ENCODE peak calls at places on chromosomes 6 and 20, in ten cellular contexts. One of them, this sample, is unnamed.

GRCh38 chr20:9609892-9610502 is 95.6 kb downstream of the LAMP5 start:
- DNase-seq in NCI-H2029: peak; percentile 39
- DNase-seq in effector memory CD4-positive, alpha-beta T cell: no peak
- DNase-seq in GM04504: peak; percentile 42
- DNase-seq in SJCRH30: peak; percentile 23
- DNase-seq in HEK293T: peak; percentile 42
- DNase-seq in stimulated activated CD8-positive, alpha-beta memory T cell treated with anti-CD3 and anti-CD28 coated beads, Interleukin-12 subunit alpha, Interleukin-12 subunit beta, amount 100 ng/mL, for 1 hour: peak; percentile 2
- DNase-seq in activated T-cell treated with anti-CD3 and anti-CD28 coated beads for 1 hour: peak; percentile 1
- DNase-seq in GF-D8: no peak
- DNase-seq in brain pericyte: peak; percentile 26
- DNase-seq in this sample: no peak

GRCh38 chr6:159728552-159728951 is 1.2 kb downstream of the WTAP start:
- DNase-seq in GF-D8: no peak
- DNase-seq in NCI-H2029: no peak
- DNase-seq in SJCRH30: no peak
- DNase-seq in brain pericyte: no peak
- DNase-seq in HEK293T: no peak
- DNase-seq in stimulated activated CD8-positive, alpha-beta memory T cell treated with anti-CD3 and anti-CD28 coated beads, Interleukin-12 subunit alpha, Interleukin-12 subunit beta, amount 100 ng/mL, for 1 hour: no peak
- DNase-seq in GM04504: no peak
- DNase-seq in effector memory CD4-positive, alpha-beta T cell: no peak
- DNase-seq in activated T-cell treated with anti-CD3 and anti-CD28 coated beads for 1 hour: no peak
- DNase-seq in this sample: no peak

GRCh38 chr20:43691928-43692524 is 25.1 kb downstream of the MYBL2 start:
- DNase-seq in GM04504: peak; percentile 9
- DNase-seq in brain pericyte: no peak
- DNase-seq in activated T-cell treated with anti-CD3 and anti-CD28 coated beads for 1 hour: peak; percentile 33
- DNase-seq in HEK293T: peak; percentile 56
- DNase-seq in SJCRH30: peak; percentile 78
- DNase-seq in GF-D8: no peak
- DNase-seq in effector memory CD4-positive, alpha-beta T cell: no peak
- DNase-seq in NCI-H2029: no peak
- DNase-seq in stimulated activated CD8-positive, alpha-beta memory T cell treated with anti-CD3 and anti-CD28 coated beads, Interleukin-12 subunit alpha, Interleukin-12 subunit beta, amount 100 ng/mL, for 1 hour: peak; percentile 37
- DNase-seq in this sample: no peak

GRCh38 chr20:48489046-48489463 is 338.7 kb downstream of the PREX1 start:
- DNase-seq in GM04504: no peak
- DNase-seq in GF-D8: no peak
- DNase-seq in NCI-H2029: no peak
- DNase-seq in brain pericyte: no peak
- DNase-seq in stimulated activated CD8-positive, alpha-beta memory T cell treated with anti-CD3 and anti-CD28 coated beads, Interleukin-12 subunit alpha, Interleukin-12 subunit beta, amount 100 ng/mL, for 1 hour: no peak
- DNase-seq in effector memory CD4-positive, alpha-beta T cell: no peak
- DNase-seq in SJCRH30: peak; percentile 63
- DNase-seq in HEK293T: no peak
- DNase-seq in activated T-cell treated with anti-CD3 and anti-CD28 coated beads for 1 hour: no peak
- DNase-seq in this sample: no peak

GRCh38 chr6:143959865-143960264 is 48.2 kb downstream of the PLAGL1 start:
- DNase-seq in SJCRH30: no peak
- DNase-seq in GM04504: no peak
- DNase-seq in effector memory CD4-positive, alpha-beta T cell: no peak
- DNase-seq in GF-D8: no peak
- DNase-seq in NCI-H2029: no peak
- DNase-seq in brain pericyte: no peak
- DNase-seq in activated T-cell treated with anti-CD3 and anti-CD28 coated beads for 1 hour: no peak
- DNase-seq in stimulated activated CD8-positive, alpha-beta memory T cell treated with anti-CD3 and anti-CD28 coated beads, Interleukin-12 subunit alpha, Interleukin-12 subunit beta, amount 100 ng/mL, for 1 hour: no peak
- DNase-seq in HEK293T: no peak
- DNase-seq in this sample: no peak

GRCh38 chr6:100203391-100203790 is 209.4 kb upstream of the MCHR2 start:
- DNase-seq in effector memory CD4-positive, alpha-beta T cell: no peak
- DNase-seq in GM04504: peak; percentile 93
- DNase-seq in SJCRH30: no peak
- DNase-seq in activated T-cell treated with anti-CD3 and anti-CD28 coated beads for 1 hour: no peak
- DNase-seq in stimulated activated CD8-positive, alpha-beta memory T cell treated with anti-CD3 and anti-CD28 coated beads, Interleukin-12 subunit alpha, Interleukin-12 subunit beta, amount 100 ng/mL, for 1 hour: no peak
- DNase-seq in HEK293T: no peak
- DNase-seq in NCI-H2029: no peak
- DNase-seq in brain pericyte: peak; percentile 24
- DNase-seq in GF-D8: no peak
- DNase-seq in this sample: peak; percentile 93

GRCh38 chr6:112050417-112050816 is 3.5 kb upstream of the CCN6 start:
- DNase-seq in stimulated activated CD8-positive, alpha-beta memory T cell treated with anti-CD3 and anti-CD28 coated beads, Interleukin-12 subunit alpha, Interleukin-12 subunit beta, amount 100 ng/mL, for 1 hour: no peak
- DNase-seq in SJCRH30: no peak
- DNase-seq in GM04504: no peak
- DNase-seq in HEK293T: no peak
- DNase-seq in GF-D8: no peak
- DNase-seq in brain pericyte: no peak
- DNase-seq in effector memory CD4-positive, alpha-beta T cell: no peak
- DNase-seq in NCI-H2029: no peak
- DNase-seq in activated T-cell treated with anti-CD3 and anti-CD28 coated beads for 1 hour: no peak
- DNase-seq in this sample: no peak

GRCh38 chr20:49356676-49357075 is 78.8 kb upstream of the ZNFX1 start:
- DNase-seq in activated T-cell treated with anti-CD3 and anti-CD28 coated beads for 1 hour: no peak
- DNase-seq in effector memory CD4-positive, alpha-beta T cell: no peak
- DNase-seq in NCI-H2029: peak; percentile 77
- DNase-seq in HEK293T: no peak
- DNase-seq in GM04504: no peak
- DNase-seq in brain pericyte: no peak
- DNase-seq in stimulated activated CD8-positive, alpha-beta memory T cell treated with anti-CD3 and anti-CD28 coated beads, Interleukin-12 subunit alpha, Interleukin-12 subunit beta, amount 100 ng/mL, for 1 hour: no peak
- DNase-seq in SJCRH30: peak; percentile 80
- DNase-seq in GF-D8: no peak
- DNase-seq in this sample: no peak

GRCh38 chr6:96899019-96899418 is 1.3 kb upstream of the NDUFAF4 start:
- DNase-seq in effector memory CD4-positive, alpha-beta T cell: no peak
- DNase-seq in HEK293T: peak; percentile 26
- DNase-seq in GM04504: peak; percentile 17
- DNase-seq in stimulated activated CD8-positive, alpha-beta memory T cell treated with anti-CD3 and anti-CD28 coated beads, Interleukin-12 subunit alpha, Interleukin-12 subunit beta, amount 100 ng/mL, for 1 hour: no peak
- DNase-seq in activated T-cell treated with anti-CD3 and anti-CD28 coated beads for 1 hour: no peak
- DNase-seq in GF-D8: peak; percentile 8
- DNase-seq in NCI-H2029: peak; percentile 8
- DNase-seq in brain pericyte: peak; percentile 17
- DNase-seq in SJCRH30: peak; percentile 9
- DNase-seq in this sample: peak; percentile 15

GRCh38 chr6:130827247-130828149 is at the start of gene SMLR1:
- DNase-seq in activated T-cell treated with anti-CD3 and anti-CD28 coated beads for 1 hour: no peak
- DNase-seq in HEK293T: no peak
- DNase-seq in brain pericyte: no peak
- DNase-seq in stimulated activated CD8-positive, alpha-beta memory T cell treated with anti-CD3 and anti-CD28 coated beads, Interleukin-12 subunit alpha, Interleukin-12 subunit beta, amount 100 ng/mL, for 1 hour: no peak
- DNase-seq in GF-D8: no peak
- DNase-seq in effector memory CD4-positive, alpha-beta T cell: no peak
- DNase-seq in SJCRH30: no peak
- DNase-seq in NCI-H2029: no peak
- DNase-seq in GM04504: no peak
- DNase-seq in this sample: no peak

GRCh38 chr6:42010185-42010872 is 40.0 kb upstream of the TAF8 start:
- DNase-seq in effector memory CD4-positive, alpha-beta T cell: no peak
- DNase-seq in GM04504: no peak
- DNase-seq in brain pericyte: no peak
- DNase-seq in activated T-cell treated with anti-CD3 and anti-CD28 coated beads for 1 hour: no peak
- DNase-seq in SJCRH30: peak; percentile 97
- DNase-seq in NCI-H2029: peak; percentile 57
- DNase-seq in GF-D8: peak; percentile 94
- DNase-seq in HEK293T: no peak
- DNase-seq in stimulated activated CD8-positive, alpha-beta memory T cell treated with anti-CD3 and anti-CD28 coated beads, Interleukin-12 subunit alpha, Interleukin-12 subunit beta, amount 100 ng/mL, for 1 hour: no peak
- DNase-seq in this sample: peak; percentile 53

GRCh38 chr6:165987483-165988305 is 180.0 kb downstream of the TBXT start:
- DNase-seq in HEK293T: peak; percentile 78
- DNase-seq in effector memory CD4-positive, alpha-beta T cell: no peak
- DNase-seq in SJCRH30: peak; percentile 39
- DNase-seq in stimulated activated CD8-positive, alpha-beta memory T cell treated with anti-CD3 and anti-CD28 coated beads, Interleukin-12 subunit alpha, Interleukin-12 subunit beta, amount 100 ng/mL, for 1 hour: no peak
- DNase-seq in activated T-cell treated with anti-CD3 and anti-CD28 coated beads for 1 hour: no peak
- DNase-seq in GF-D8: no peak
- DNase-seq in GM04504: no peak
- DNase-seq in NCI-H2029: no peak
- DNase-seq in brain pericyte: peak; percentile 96
- DNase-seq in this sample: peak; percentile 87

GRCh38 chr20:11216451-11217314 is 542.9 kb upstream of the JAG1 start:
- DNase-seq in effector memory CD4-positive, alpha-beta T cell: no peak
- DNase-seq in stimulated activated CD8-positive, alpha-beta memory T cell treated with anti-CD3 and anti-CD28 coated beads, Interleukin-12 subunit alpha, Interleukin-12 subunit beta, amount 100 ng/mL, for 1 hour: no peak
- DNase-seq in NCI-H2029: no peak
- DNase-seq in GM04504: no peak
- DNase-seq in SJCRH30: no peak
- DNase-seq in activated T-cell treated with anti-CD3 and anti-CD28 coated beads for 1 hour: no peak
- DNase-seq in brain pericyte: no peak
- DNase-seq in GF-D8: no peak
- DNase-seq in HEK293T: no peak
- DNase-seq in this sample: no peak

GRCh38 chr20:14319704-14320103 is 17.7 kb downstream of the FLRT3 start:
- DNase-seq in effector memory CD4-positive, alpha-beta T cell: no peak
- DNase-seq in GM04504: no peak
- DNase-seq in brain pericyte: no peak
- DNase-seq in SJCRH30: no peak
- DNase-seq in NCI-H2029: no peak
- DNase-seq in activated T-cell treated with anti-CD3 and anti-CD28 coated beads for 1 hour: no peak
- DNase-seq in GF-D8: no peak
- DNase-seq in HEK293T: no peak
- DNase-seq in stimulated activated CD8-positive, alpha-beta memory T cell treated with anti-CD3 and anti-CD28 coated beads, Interleukin-12 subunit alpha, Interleukin-12 subunit beta, amount 100 ng/mL, for 1 hour: no peak
- DNase-seq in this sample: no peak

GRCh38 chr6:21133902-21134301 is 459.6 kb upstream of the SOX4 start:
- DNase-seq in activated T-cell treated with anti-CD3 and anti-CD28 coated beads for 1 hour: no peak
- DNase-seq in brain pericyte: no peak
- DNase-seq in GF-D8: no peak
- DNase-seq in GM04504: no peak
- DNase-seq in effector memory CD4-positive, alpha-beta T cell: no peak
- DNase-seq in stimulated activated CD8-positive, alpha-beta memory T cell treated with anti-CD3 and anti-CD28 coated beads, Interleukin-12 subunit alpha, Interleukin-12 subunit beta, amount 100 ng/mL, for 1 hour: no peak
- DNase-seq in SJCRH30: no peak
- DNase-seq in NCI-H2029: no peak
- DNase-seq in HEK293T: no peak
- DNase-seq in this sample: no peak

GRCh38 chr20:44581515-44581914 is 864 bp upstream of the PKIG start:
- DNase-seq in brain pericyte: no peak
- DNase-seq in stimulated activated CD8-positive, alpha-beta memory T cell treated with anti-CD3 and anti-CD28 coated beads, Interleukin-12 subunit alpha, Interleukin-12 subunit beta, amount 100 ng/mL, for 1 hour: no peak
- DNase-seq in NCI-H2029: no peak
- DNase-seq in SJCRH30: no peak
- DNase-seq in GF-D8: no peak
- DNase-seq in activated T-cell treated with anti-CD3 and anti-CD28 coated beads for 1 hour: no peak
- DNase-seq in effector memory CD4-positive, alpha-beta T cell: no peak
- DNase-seq in GM04504: no peak
- DNase-seq in HEK293T: no peak
- DNase-seq in this sample: no peak

GRCh38 chr20:57072184-57072583 is 194.3 kb downstream of the BMP7 start:
- DNase-seq in stimulated activated CD8-positive, alpha-beta memory T cell treated with anti-CD3 and anti-CD28 coated beads, Interleukin-12 subunit alpha, Interleukin-12 subunit beta, amount 100 ng/mL, for 1 hour: no peak
- DNase-seq in brain pericyte: no peak
- DNase-seq in SJCRH30: no peak
- DNase-seq in GM04504: no peak
- DNase-seq in effector memory CD4-positive, alpha-beta T cell: no peak
- DNase-seq in GF-D8: no peak
- DNase-seq in activated T-cell treated with anti-CD3 and anti-CD28 coated beads for 1 hour: no peak
- DNase-seq in HEK293T: no peak
- DNase-seq in NCI-H2029: no peak
- DNase-seq in this sample: no peak

GRCh38 chr6:90397929-90398674 is 101.5 kb upstream of the BACH2 start:
- DNase-seq in GF-D8: peak; percentile 19
- DNase-seq in SJCRH30: no peak
- DNase-seq in stimulated activated CD8-positive, alpha-beta memory T cell treated with anti-CD3 and anti-CD28 coated beads, Interleukin-12 subunit alpha, Interleukin-12 subunit beta, amount 100 ng/mL, for 1 hour: peak; percentile 72
- DNase-seq in brain pericyte: no peak
- DNase-seq in HEK293T: no peak
- DNase-seq in activated T-cell treated with anti-CD3 and anti-CD28 coated beads for 1 hour: peak; percentile 67
- DNase-seq in GM04504: no peak
- DNase-seq in effector memory CD4-positive, alpha-beta T cell: peak; percentile 76
- DNase-seq in NCI-H2029: no peak
- DNase-seq in this sample: no peak

GRCh38 chr20:38320221-38320620 is 16.3 kb downstream of the BPI start:
- DNase-seq in NCI-H2029: no peak
- DNase-seq in activated T-cell treated with anti-CD3 and anti-CD28 coated beads for 1 hour: no peak
- DNase-seq in effector memory CD4-positive, alpha-beta T cell: no peak
- DNase-seq in GM04504: no peak
- DNase-seq in GF-D8: no peak
- DNase-seq in SJCRH30: no peak
- DNase-seq in HEK293T: no peak
- DNase-seq in brain pericyte: no peak
- DNase-seq in stimulated activated CD8-positive, alpha-beta memory T cell treated with anti-CD3 and anti-CD28 coated beads, Interleukin-12 subunit alpha, Interleukin-12 subunit beta, amount 100 ng/mL, for 1 hour: no peak
- DNase-seq in this sample: no peak

GRCh38 chr20:59772373-59772705 is 161.1 kb downstream of the SYCP2 start:
- DNase-seq in NCI-H2029: no peak
- DNase-seq in HEK293T: no peak
- DNase-seq in brain pericyte: no peak
- DNase-seq in effector memory CD4-positive, alpha-beta T cell: no peak
- DNase-seq in GM04504: no peak
- DNase-seq in SJCRH30: no peak
- DNase-seq in GF-D8: no peak
- DNase-seq in activated T-cell treated with anti-CD3 and anti-CD28 coated beads for 1 hour: no peak
- DNase-seq in stimulated activated CD8-positive, alpha-beta memory T cell treated with anti-CD3 and anti-CD28 coated beads, Interleukin-12 subunit alpha, Interleukin-12 subunit beta, amount 100 ng/mL, for 1 hour: no peak
- DNase-seq in this sample: no peak

This sample was measured in skeletal muscle cell.